ENCODE peak calls at places on chromosomes 1 and 21, in nine cellular contexts. K, H, S, U, W, O, F, T and Y are unnamed samples.

GRCh38 chr1:200909071-200909470 is 14.4 kb downstream of the INAVA start:
- DNase-seq in O (no peak), F (no peak), U (no peak), S (no peak), H (no peak), W (no peak), T (no peak), K (no peak), Y (no peak)

GRCh38 chr1:65469889-65470340 is 49.4 kb downstream of the LEPR start:
- DNase-seq in T (no peak), U (no peak), F (no peak), K (no peak), H (no peak), W (no peak), O (no peak), S (no peak), Y (no peak)

GRCh38 chr1:42176902-42177519 is 12.5 kb upstream of the GUCA2A start:
- DNase-seq in H (no peak), T (no peak), W (no peak), O (no peak), F (no peak), S (peak; percentile 69), U (no peak), K (peak; percentile 33), Y (peak; percentile 66)

GRCh38 chr1:221726331-221726692 is 15.6 kb downstream of the DUSP10 start:
- DNase-seq in W (no peak), H (no peak), K (no peak), T (no peak), U (no peak), S (no peak), F (no peak), O (no peak), Y (no peak)

GRCh38 chr1:64112281-64112680 is 91.1 kb upstream of the UBE2U start:
- DNase-seq in W (no peak), K (peak; percentile 9), F (no peak), H (no peak), U (no peak), O (no peak), T (no peak), S (peak; percentile 60), Y (no peak)

GRCh38 chr1:155195201-155196102 is 12.2 kb downstream of the THBS3 start:
- DNase-seq in K (no peak), F (no peak), U (no peak), O (no peak), T (peak; percentile 39), S (peak; percentile 40), W (no peak), H (peak; percentile 10), Y (no peak)

GRCh38 chr1:66532798-66533783 is 862 bp upstream of the SGIP1 start:
- DNase-seq in W (no peak), U (no peak), F (no peak), S (peak; percentile 88), O (peak; percentile 37), K (no peak), T (peak; percentile 9), H (peak; percentile 28), Y (no peak)

GRCh38 chr21:29018540-29018939 is 609 bp downstream of the RWDD2B start:
- DNase-seq in K (no peak), W (no peak), O (no peak), T (no peak), U (no peak), F (no peak), H (no peak), S (peak; percentile 41), Y (no peak)

GRCh38 chr1:42973304-42973703 is 14.6 kb upstream of the SLC2A1 start:
- DNase-seq in T (no peak), K (no peak), U (no peak), H (no peak), O (no peak), F (no peak), W (no peak), S (peak; percentile 62), Y (no peak)

GRCh38 chr1:31802190-31803150 is 13.4 kb downstream of the SPOCD1 start:
- DNase-seq in S (peak; percentile 38), F (no peak), T (no peak), K (no peak), H (no peak), U (no peak), O (no peak), W (no peak), Y (no peak)

GRCh38 chr21:45270306-45270821 is 17.3 kb downstream of the POFUT2 start:
- DNase-seq in W (no peak), O (peak; percentile 26), S (peak; percentile 30), T (no peak), U (peak; percentile 48), F (no peak), H (no peak), K (no peak), Y (no peak)

GRCh38 chr1:25794325-25794724 is 5.7 kb upstream of the SELENON start:
- DNase-seq in S (no peak), K (no peak), W (no peak), U (no peak), H (no peak), T (no peak), F (no peak), O (no peak), Y (no peak)

GRCh38 chr1:89206361-89206760 is 7.6 kb upstream of the GBP4 start:
- DNase-seq in O (no peak), T (no peak), F (no peak), K (no peak), W (no peak), U (no peak), H (no peak), S (no peak), Y (no peak)

GRCh38 chr1:3942416-3943122 is 42.5 kb upstream of the C1orf174 start:
- DNase-seq in S (no peak), W (no peak), K (no peak), T (peak; percentile 27), U (no peak), H (no peak), O (no peak), F (no peak), Y (peak; percentile 75)

GRCh38 chr1:205076245-205076761 is 8.0 kb downstream of the TMEM81 start:
- DNase-seq in T (no peak), U (no peak), O (no peak), S (no peak), W (no peak), K (no peak), H (no peak), F (no peak), Y (no peak)

GRCh38 chr1:85137660-85138059 is 63.2 kb downstream of the SYDE2 start:
- DNase-seq in O (no peak), F (no peak), T (peak; percentile 86), U (no peak), K (no peak), S (no peak), H (peak; percentile 51), W (no peak), Y (peak; percentile 90)

GRCh38 chr1:35448344-35448801 is 108.8 kb downstream of the KIAA0319L start:
- DNase-seq in W (no peak), T (no peak), O (no peak), U (no peak), S (peak; percentile 96), H (no peak), F (no peak), K (no peak), Y (no peak)

GRCh38 chr1:8665824-8666223 is 151.6 kb downstream of the RERE start:
- DNase-seq in O (no peak), S (no peak), H (no peak), F (no peak), K (no peak), T (no peak), U (no peak), W (no peak), Y (no peak)

GRCh38 chr21:42986125-42986783 is 11.9 kb downstream of the PKNOX1 start:
- DNase-seq in W (no peak), O (no peak), T (no peak), F (no peak), K (no peak), H (no peak), U (no peak), S (peak; percentile 38), Y (no peak)

GRCh38 chr1:81125672-81126071 is 675.1 kb upstream of the ADGRL2 start:
- DNase-seq in W (no peak), U (no peak), F (no peak), O (no peak), K (no peak), S (no peak), H (no peak), T (no peak), Y (no peak)

GRCh38 chr21:45072166-45072962 is 2.0 kb upstream of the ADARB1 start:
- DNase-seq in U (no peak), S (no peak), T (no peak), H (no peak), K (no peak), W (no peak), O (no peak), F (no peak), Y (no peak)